ENCODE peak calls at places on chromosomes 12 and 14, in four cellular contexts. One of them, this sample, is unnamed.
A peak's percentile ranks its signal among the peaks of the same experiment; 100 is the strongest.

GRCh38 chr12:11765421-11765816 is 115.9 kb downstream of the ETV6 start:
- DNase-seq in activated T-cell treated with anti-CD3 and anti-CD28 coated beads for 24 hours: no peak
- DNase-seq in activated B cell treated with CpG ODN at 0.5 μM for 24 hours: no peak
- DNase-seq in Right ventricle myocardium superior: no peak
- DNase-seq in this sample: no peak

GRCh38 chr14:32709072-32709471 is 229.6 kb upstream of the NPAS3 start:
- DNase-seq in activated T-cell treated with anti-CD3 and anti-CD28 coated beads for 24 hours: no peak
- DNase-seq in activated B cell treated with CpG ODN at 0.5 μM for 24 hours: no peak
- DNase-seq in Right ventricle myocardium superior: no peak
- DNase-seq in this sample: no peak

GRCh38 chr14:69547701-69548348 is 26.8 kb downstream of the CCDC177 start:
- DNase-seq in activated T-cell treated with anti-CD3 and anti-CD28 coated beads for 24 hours: no peak
- DNase-seq in activated B cell treated with CpG ODN at 0.5 μM for 24 hours: no peak
- DNase-seq in Right ventricle myocardium superior: no peak
- DNase-seq in this sample: no peak

GRCh38 chr12:388547-389137 is 478 bp downstream of the KDM5A start:
- DNase-seq in activated T-cell treated with anti-CD3 and anti-CD28 coated beads for 24 hours: no peak
- DNase-seq in activated B cell treated with CpG ODN at 0.5 μM for 24 hours: no peak
- DNase-seq in Right ventricle myocardium superior: peak; percentile 51
- DNase-seq in this sample: peak; percentile 60

GRCh38 chr12:50317198-50317597 is 33.9 kb upstream of the LIMA1 start:
- DNase-seq in activated T-cell treated with anti-CD3 and anti-CD28 coated beads for 24 hours: no peak
- DNase-seq in activated B cell treated with CpG ODN at 0.5 μM for 24 hours: no peak
- DNase-seq in Right ventricle myocardium superior: no peak
- DNase-seq in this sample: no peak

GRCh38 chr12:110042260-110042659 is 6.1 kb downstream of the C12orf76 start:
- DNase-seq in activated T-cell treated with anti-CD3 and anti-CD28 coated beads for 24 hours: no peak
- DNase-seq in activated B cell treated with CpG ODN at 0.5 μM for 24 hours: no peak
- DNase-seq in Right ventricle myocardium superior: peak; percentile 51
- DNase-seq in this sample: peak; percentile 25

GRCh38 chr12:94074970-94075695 is 73.2 kb upstream of the PLXNC1 start:
- DNase-seq in activated T-cell treated with anti-CD3 and anti-CD28 coated beads for 24 hours: no peak
- DNase-seq in activated B cell treated with CpG ODN at 0.5 μM for 24 hours: no peak
- DNase-seq in Right ventricle myocardium superior: peak; percentile 75
- DNase-seq in this sample: peak; percentile 77

GRCh38 chr14:20855652-20856291 is 35.4 kb upstream of the RNASE3 start:
- DNase-seq in activated T-cell treated with anti-CD3 and anti-CD28 coated beads for 24 hours: peak; percentile 11
- DNase-seq in activated B cell treated with CpG ODN at 0.5 μM for 24 hours: peak; percentile 22
- DNase-seq in Right ventricle myocardium superior: peak; percentile 48
- DNase-seq in this sample: peak; percentile 24

GRCh38 chr14:50067723-50068495 is 48.5 kb downstream of the VCPKMT start:
- DNase-seq in activated T-cell treated with anti-CD3 and anti-CD28 coated beads for 24 hours: no peak
- DNase-seq in activated B cell treated with CpG ODN at 0.5 μM for 24 hours: no peak
- DNase-seq in Right ventricle myocardium superior: no peak
- DNase-seq in this sample: no peak

GRCh38 chr12:106227641-106228319 is 20.0 kb downstream of the CKAP4 start:
- DNase-seq in activated T-cell treated with anti-CD3 and anti-CD28 coated beads for 24 hours: peak; percentile 16
- DNase-seq in activated B cell treated with CpG ODN at 0.5 μM for 24 hours: no peak
- DNase-seq in Right ventricle myocardium superior: peak; percentile 59
- DNase-seq in this sample: no peak

GRCh38 chr12:55060970-55061543 is 41.3 kb downstream of the NEUROD4 start:
- DNase-seq in activated T-cell treated with anti-CD3 and anti-CD28 coated beads for 24 hours: no peak
- DNase-seq in activated B cell treated with CpG ODN at 0.5 μM for 24 hours: no peak
- DNase-seq in Right ventricle myocardium superior: no peak
- DNase-seq in this sample: no peak

GRCh38 chr14:102279688-102280348 is 25.1 kb downstream of the MOK start:
- DNase-seq in activated T-cell treated with anti-CD3 and anti-CD28 coated beads for 24 hours: no peak
- DNase-seq in activated B cell treated with CpG ODN at 0.5 μM for 24 hours: no peak
- DNase-seq in Right ventricle myocardium superior: no peak
- DNase-seq in this sample: no peak

GRCh38 chr12:106814649-106815048 is 40.2 kb downstream of the RIC8B start:
- DNase-seq in activated T-cell treated with anti-CD3 and anti-CD28 coated beads for 24 hours: no peak
- DNase-seq in activated B cell treated with CpG ODN at 0.5 μM for 24 hours: no peak
- DNase-seq in Right ventricle myocardium superior: no peak
- DNase-seq in this sample: no peak

GRCh38 chr12:113853491-113853890 is 112.6 kb downstream of the RBM19 start:
- DNase-seq in activated T-cell treated with anti-CD3 and anti-CD28 coated beads for 24 hours: no peak
- DNase-seq in activated B cell treated with CpG ODN at 0.5 μM for 24 hours: no peak
- DNase-seq in Right ventricle myocardium superior: no peak
- DNase-seq in this sample: no peak

GRCh38 chr14:105899071-105899641 is 372.8 kb downstream of the TMEM121 start:
- DNase-seq in activated T-cell treated with anti-CD3 and anti-CD28 coated beads for 24 hours: no peak
- DNase-seq in activated B cell treated with CpG ODN at 0.5 μM for 24 hours: no peak
- DNase-seq in Right ventricle myocardium superior: no peak
- DNase-seq in this sample: peak; percentile 39

GRCh38 chr14:61474671-61475070 is 153.3 kb downstream of the PRKCH start:
- DNase-seq in activated T-cell treated with anti-CD3 and anti-CD28 coated beads for 24 hours: no peak
- DNase-seq in activated B cell treated with CpG ODN at 0.5 μM for 24 hours: no peak
- DNase-seq in Right ventricle myocardium superior: no peak
- DNase-seq in this sample: no peak

GRCh38 chr14:26377150-26377549 is 220.7 kb downstream of the NOVA1 start:
- DNase-seq in activated T-cell treated with anti-CD3 and anti-CD28 coated beads for 24 hours: no peak
- DNase-seq in activated B cell treated with CpG ODN at 0.5 μM for 24 hours: no peak
- DNase-seq in Right ventricle myocardium superior: no peak
- DNase-seq in this sample: no peak